ENCODE peak calls at places on chromosomes 2 and 18, in seven cellular contexts. C is Peyer's patch, W is tibial artery, M is PC-9, H is kidney, Q is GM06990, V is K562. O is an unnamed sample.
A peak's percentile ranks its signal among the peaks of the same experiment; 100 is the strongest.

GRCh38 chr2:127428815-127429109 is 10.5 kb downstream of the PROC start:
- DNase-seq in C (no peak), W (no peak), M (no peak), H (no peak), Q (no peak), V (no peak), O (no peak)

GRCh38 chr2:236505071-236505470 is 64.6 kb upstream of the ACKR3 start:
- DNase-seq in C (no peak), W (no peak), M (no peak), H (no peak), Q (no peak), V (no peak), O (no peak)

GRCh38 chr2:9780368-9781130 is 62.7 kb upstream of the TAF1B start:
- DNase-seq in C (no peak), W (no peak), M (no peak), H (peak; percentile 59), Q (no peak), V (no peak), O (no peak)

GRCh38 chr2:42450136-42450535 is 43.6 kb downstream of the KCNG3 start:
- DNase-seq in C (no peak), W (no peak), M (no peak), H (no peak), Q (no peak), V (no peak), O (no peak)

GRCh38 chr2:210667726-210668125 is 111.3 kb downstream of the CPS1 start:
- DNase-seq in C (no peak), W (no peak), M (no peak), H (no peak), Q (no peak), V (no peak), O (no peak)

GRCh38 chr2:41496908-41497307 is 550.9 kb upstream of the PKDCC start:
- DNase-seq in C (no peak), W (no peak), M (no peak), H (no peak), Q (no peak), V (peak; percentile 13), O (no peak)

GRCh38 chr18:62828091-62828640 is 112.8 kb downstream of the PHLPP1 start:
- DNase-seq in C (no peak), W (no peak), M (no peak), H (no peak), Q (no peak), V (no peak), O (no peak)

GRCh38 chr2:58594762-58595161 is 353.6 kb upstream of the FANCL start:
- DNase-seq in C (no peak), W (no peak), M (no peak), H (no peak), Q (no peak), V (no peak), O (no peak)

GRCh38 chr2:240235811-240236210 is 95.4 kb upstream of the OTOS start:
- DNase-seq in C (no peak), W (no peak), M (no peak), H (no peak), Q (no peak), V (no peak), O (peak; percentile 38)

DNA sequence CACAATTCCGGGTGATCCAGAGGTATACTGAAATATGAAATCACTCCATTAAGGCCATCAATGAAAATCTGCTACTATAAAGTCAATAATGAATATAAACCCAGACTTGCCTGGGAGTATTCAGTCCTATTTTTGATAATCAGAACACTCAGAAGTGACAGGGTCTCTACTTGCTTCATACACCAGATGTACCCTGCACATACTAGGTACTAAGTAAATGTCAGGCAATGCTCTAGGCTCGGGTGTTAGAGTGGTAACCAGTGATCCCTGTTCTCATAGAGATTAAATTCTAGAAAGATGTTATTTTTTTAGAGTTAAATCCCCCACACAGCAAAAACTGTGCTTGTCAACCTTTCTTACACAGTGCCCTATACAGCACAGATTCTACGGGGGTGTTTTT is 12.3 kb downstream of the STAT1 start:
- DNase-seq in C (no peak), W (no peak), M (no peak), H (no peak), Q (no peak), V (no peak), O (no peak)
- H3K36me3 ChIP-seq in C (no peaks in the 10 kb centered on the region), W (peaks cover 93% of the 10 kb centered on the region), M (peaks cover 5% of the 10 kb centered on the region), H (peaks cover 62% of the 10 kb centered on the region), Q (peaks cover 52% of the 10 kb centered on the region), V (peaks cover 96% of the 10 kb centered on the region), O (peaks cover 95% of the 10 kb centered on the region)

DNA sequence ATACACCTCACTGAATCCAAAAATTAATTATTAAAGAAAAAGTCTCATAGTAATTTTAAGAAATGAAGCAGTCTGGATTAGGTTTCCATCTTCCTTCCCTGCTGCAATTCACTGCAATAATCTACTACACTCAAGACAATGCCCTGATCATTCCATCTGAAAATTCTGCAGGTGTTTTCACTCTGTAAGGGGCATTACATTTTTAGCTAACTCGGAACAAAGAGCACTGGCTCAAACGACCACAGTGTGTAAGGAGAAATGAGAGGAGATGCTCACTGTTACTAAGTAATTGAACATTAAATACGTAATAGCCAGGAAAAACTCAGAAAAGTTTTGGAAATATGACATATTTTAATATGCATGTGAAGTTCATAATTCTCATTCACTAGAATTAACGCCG is 1.3 kb downstream of the B4GALT6 start:
- DNase-seq in C (no peak), W (no peak), M (no peak), H (no peak), Q (no peak), V (no peak), O (no peak)
- H3K4me3 ChIP-seq in C (no peak overlapping the region), W (no peak overlapping the region), M (no peak overlapping the region), H (no peak overlapping the region), Q (peak overlapping the region; percentile 88), V (no peak overlapping the region), O (no peak overlapping the region)

GRCh38 chr2:27227501-27227900 is 10.3 kb downstream of the CAD start:
- DNase-seq in C (no peak), W (no peak), M (no peak), H (no peak), Q (no peak), V (no peak), O (no peak)
- H3K36me3 ChIP-seq in C (no peaks in the 10 kb centered on the region), W (peaks cover 84% of the 10 kb centered on the region), M (peaks cover 19% of the 10 kb centered on the region), H (peaks cover 36% of the 10 kb centered on the region), Q (peaks cover 43% of the 10 kb centered on the region), V (peaks cover 96% of the 10 kb centered on the region), O (peaks cover 92% of the 10 kb centered on the region)

GRCh38 chr2:88545118-88545517 is 82.1 kb downstream of the EIF2AK3 start:
- DNase-seq in C (no peak), W (no peak), M (no peak), H (no peak), Q (no peak), V (peak; percentile 83), O (no peak)

GRCh38 chr2:88554189-88554588 is 73.1 kb downstream of the EIF2AK3 start:
- DNase-seq in C (no peak), W (no peak), M (peak; percentile 7), H (no peak), Q (no peak), V (no peak), O (no peak)

DNA sequence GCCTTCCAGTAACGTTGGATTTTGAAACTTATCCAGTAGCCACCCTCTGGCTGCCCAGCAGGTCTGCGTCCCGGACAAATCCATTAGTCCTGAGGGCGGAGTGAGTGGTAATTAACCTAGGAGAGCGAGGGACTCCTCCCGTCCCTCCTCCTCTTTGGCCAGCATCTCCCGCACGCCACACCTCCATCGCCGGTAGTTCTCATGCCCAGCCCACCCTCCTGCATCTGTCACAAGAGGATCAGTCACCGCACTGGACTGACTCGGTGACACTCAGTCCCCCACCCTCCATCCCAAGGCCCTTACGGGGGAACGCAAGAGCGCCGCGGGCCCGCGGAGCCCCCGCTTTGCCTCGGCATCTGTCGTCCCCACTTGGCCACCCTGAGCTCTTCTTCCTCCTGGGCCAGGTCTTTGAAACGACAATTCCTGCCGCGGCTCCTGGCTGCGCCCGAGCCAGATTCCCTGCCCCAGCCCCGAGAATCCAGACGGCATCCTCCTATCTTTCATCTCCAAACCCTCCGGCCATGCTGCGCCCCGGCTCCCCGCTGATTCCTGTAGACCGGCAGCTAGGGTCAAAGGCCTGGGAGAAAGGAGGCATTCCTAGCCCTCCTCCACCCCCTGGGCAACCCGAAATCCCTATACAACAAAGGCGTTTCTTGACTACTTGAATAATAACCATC is 77.5 kb downstream of the EIF2AK3 start:
- DNase-seq in C (no peak), W (no peak), M (no peak), H (no peak), Q (no peak), V (no peak), O (no peak)
- H3K4me3 ChIP-seq in C (no peak overlapping the region), W (no peak overlapping the region), M (no peak overlapping the region), H (no peak overlapping the region), Q (no peak overlapping the region), V (no peak overlapping the region), O (no peak overlapping the region)

GRCh38 chr2:202072226-202072625 is 829 bp upstream of the KIAA2012 start:
- DNase-seq in C (no peak), W (no peak), M (no peak), H (no peak), Q (no peak), V (peak; percentile 32), O (no peak)
- H3K36me3 ChIP-seq in C (no peaks in the 10 kb centered on the region), W (no peaks in the 10 kb centered on the region), M (no peaks in the 10 kb centered on the region), H (no peaks in the 10 kb centered on the region), Q (no peaks in the 10 kb centered on the region), V (no peaks in the 10 kb centered on the region), O (no peaks in the 10 kb centered on the region)

GRCh38 chr2:101281482-101281881 is 27.0 kb downstream of the RNF149 start:
- DNase-seq in C (no peak), W (no peak), M (no peak), H (no peak), Q (no peak), V (no peak), O (no peak)
- H3K4me3 ChIP-seq in C (no peak overlapping the region), W (no peak overlapping the region), M (no peak overlapping the region), H (no peak overlapping the region), Q (no peak overlapping the region), V (no peak overlapping the region), O (no peak overlapping the region)

GRCh38 chr2:11872948-11873269 is 126.5 kb downstream of the LPIN1 start:
- DNase-seq in C (no peak), W (no peak), M (no peak), H (no peak), Q (no peak), V (no peak), O (no peak)
- H3K36me3 ChIP-seq in C (no peaks in the 10 kb centered on the region), W (no peaks in the 10 kb centered on the region), M (no peaks in the 10 kb centered on the region), H (no peaks in the 10 kb centered on the region), Q (no peaks in the 10 kb centered on the region), V (no peaks in the 10 kb centered on the region), O (no peaks in the 10 kb centered on the region)

GRCh38 chr18:59665057-59666007 is 31.9 kb downstream of the CCBE1 start:
- DNase-seq in C (no peak), W (no peak), M (no peak), H (no peak), Q (no peak), V (no peak), O (no peak)
- H3K4me3 ChIP-seq in C (no peak overlapping the region), W (no peak overlapping the region), M (no peak overlapping the region), H (no peak overlapping the region), Q (no peak overlapping the region), V (no peak overlapping the region), O (no peak overlapping the region)

DNA sequence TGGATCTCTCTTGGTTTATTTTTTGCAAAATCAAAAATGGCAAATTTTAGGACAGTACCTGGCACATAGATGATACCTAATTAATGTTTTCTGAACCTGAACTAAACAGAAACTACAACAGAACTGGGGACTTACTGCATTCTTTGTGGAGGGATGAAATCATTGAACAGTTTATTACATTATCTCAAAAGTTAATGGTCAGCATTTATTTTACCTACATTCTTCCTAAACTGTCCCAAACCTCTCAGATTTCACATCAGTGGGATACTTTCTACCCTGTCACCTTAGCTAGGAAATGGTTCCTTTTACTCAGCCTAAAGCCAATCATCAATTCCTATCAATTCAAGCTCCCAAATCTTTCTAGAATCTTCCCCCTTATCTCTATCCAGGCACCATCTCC is 10.3 kb downstream of the NIF3L1 start:
- DNase-seq in C (no peak), W (no peak), M (no peak), H (no peak), Q (no peak), V (no peak), O (no peak)
- H3K36me3 ChIP-seq in C (no peaks in the 10 kb centered on the region), W (peaks cover 65% of the 10 kb centered on the region), M (peaks cover 47% of the 10 kb centered on the region), H (peaks cover 38% of the 10 kb centered on the region), Q (peaks cover 12% of the 10 kb centered on the region), V (peaks cover 89% of the 10 kb centered on the region), O (peaks cover 45% of the 10 kb centered on the region)

O was measured in ascending aorta.